ENCODE peak calls at places on chromosome 5, in four cellular contexts. Z is SK-N-SH, N is K562, B is HepG2. W is an unnamed sample.

GRCh38 chr5:61162832-61163567 is 732 bp upstream of the SMIM15 start:
- DNase-seq in Z (peak; percentile 8), N (peak; percentile 53), B (peak; percentile 59), W (no peak)

GRCh38 chr5:109329296-109330252 is 80.2 kb downstream of the PJA2 start:
- DNase-seq in Z (no peak), N (no peak), B (no peak), W (no peak)

GRCh38 chr5:93990504-93991085 is 249.2 kb upstream of the POU5F2 start:
- DNase-seq in Z (peak; percentile 21), N (no peak), B (no peak), W (no peak)

GRCh38 chr5:172902497-172903472 is 56.4 kb upstream of the RPL26L1 start:
- DNase-seq in Z (peak; percentile 72), N (peak; percentile 86), B (peak; percentile 90), W (peak; percentile 8)

GRCh38 chr5:1203968-1204692 is 2.7 kb downstream of the SLC6A19 start:
- DNase-seq in Z (no peak), N (no peak), B (no peak), W (no peak)

GRCh38 chr5:176776916-176777315 is 33.4 kb upstream of the UNC5A start:
- DNase-seq in Z (no peak), N (no peak), B (no peak), W (no peak)

GRCh38 chr5:176610430-176610763 is 441 bp upstream of the GPRIN1 start:
- DNase-seq in Z (peak; percentile 81), N (peak; percentile 36), B (no peak), W (no peak)

GRCh38 chr5:59525957-59526356 is 367.6 kb downstream of the PDE4D start:
- DNase-seq in Z (no peak), N (no peak), B (peak; percentile 27), W (no peak)

GRCh38 chr5:34001231-34001935 is 6.5 kb downstream of the AMACR start:
- DNase-seq in Z (no peak), N (no peak), B (peak; percentile 39), W (no peak)

GRCh38 chr5:3607541-3608147 is 12.0 kb downstream of the IRX1 start:
- DNase-seq in Z (no peak), N (no peak), B (no peak), W (no peak)

GRCh38 chr5:128498844-128499455 is 39.1 kb downstream of the FBN2 start:
- DNase-seq in Z (peak; percentile 7), N (peak; percentile 4), B (no peak), W (peak; percentile 40)

GRCh38 chr5:135553688-135554462 is 18.1 kb upstream of the NEUROG1 start:
- DNase-seq in Z (no peak), N (peak; percentile 51), B (peak; percentile 31), W (peak; percentile 43)

GRCh38 chr5:55997742-55998351 is 3.1 kb upstream of the IL6ST start:
- DNase-seq in Z (no peak), N (peak; percentile 76), B (no peak), W (no peak)

GRCh38 chr5:124421584-124421983 is 324.9 kb downstream of the ZNF608 start:
- DNase-seq in Z (no peak), N (no peak), B (no peak), W (no peak)

GRCh38 chr5:109028608-109029299 is 281.1 kb downstream of the FER start:
- DNase-seq in Z (no peak), N (no peak), B (peak; percentile 1), W (no peak)

DNA sequence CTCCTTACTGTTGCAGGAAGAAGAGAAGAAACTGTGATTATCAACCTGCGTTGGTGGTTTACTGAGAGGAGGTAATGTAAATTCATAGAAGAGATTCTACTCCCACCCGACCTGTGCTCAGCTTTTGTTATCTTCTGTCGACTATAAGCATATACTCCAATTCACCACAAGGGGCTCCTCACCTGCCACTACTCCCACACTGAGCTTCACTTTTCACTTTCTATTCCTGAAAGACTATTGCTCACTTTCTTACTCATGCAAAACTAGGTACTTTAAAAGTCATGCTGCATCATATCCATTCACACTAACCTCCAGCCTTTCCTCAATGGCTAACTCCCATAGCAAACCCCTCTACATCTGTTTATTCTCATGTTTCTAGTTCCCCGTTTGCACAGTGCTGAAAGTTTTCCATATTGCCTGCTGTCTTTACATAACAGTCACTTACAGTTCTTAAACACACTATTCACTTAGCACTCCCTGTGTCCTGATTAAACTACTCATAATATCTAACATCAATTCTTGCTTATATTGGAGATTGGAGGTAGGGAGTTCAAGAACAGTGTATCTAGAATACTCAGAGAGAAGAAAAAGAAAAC is 1062.6 kb downstream of the NR2F1-AS1 start:
- DNase-seq in Z (peak; percentile 10), N (no peak), B (peak; percentile 12), W (peak; percentile 16)
- TF ChIP-seq ELF1 in Z (no peak), N (no peak), B (no peak), W (no peak)

DNA sequence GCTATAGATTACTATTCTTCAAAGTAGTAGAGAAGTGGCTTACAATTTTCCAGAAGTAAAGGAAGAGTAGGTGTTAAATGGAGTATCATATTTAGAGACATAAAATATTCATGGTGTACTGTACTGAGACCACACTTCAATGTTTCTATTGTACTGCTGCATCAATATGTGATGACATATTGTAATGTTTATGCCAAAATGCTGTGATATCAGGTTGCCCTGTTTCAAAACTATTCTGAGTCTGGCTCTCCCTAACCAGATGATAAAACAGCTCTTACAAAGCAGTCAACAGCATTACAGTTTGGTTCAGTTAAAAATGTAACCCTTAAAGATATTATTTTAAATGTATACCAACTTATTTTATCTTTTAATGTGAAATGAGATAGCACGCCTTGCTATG is 30.8 kb upstream of the ACOT12 start:
- DNase-seq in Z (no peak), N (no peak), B (no peak), W (no peak)
- TF ChIP-seq ELF1 in Z (no peak), N (no peak), B (no peak), W (no peak)

GRCh38 chr5:154271466-154271865 is 80.9 kb downstream of the GALNT10 start:
- DNase-seq in Z (no peak), N (no peak), B (no peak), W (no peak)

GRCh38 chr5:154274828-154275185 is 84.3 kb downstream of the GALNT10 start:
- DNase-seq in Z (no peak), N (no peak), B (no peak), W (no peak)

GRCh38 chr5:154273963-154274827 is 83.7 kb downstream of the GALNT10 start:
- DNase-seq in Z (no peak), N (no peak), B (no peak), W (no peak)

GRCh38 chr5:154271936-154272514 is 81.5 kb downstream of the GALNT10 start:
- DNase-seq in Z (no peak), N (no peak), B (no peak), W (no peak)

GRCh38 chr5:154273028-154273617 is 82.6 kb downstream of the GALNT10 start:
- DNase-seq in Z (no peak), N (peak; percentile 73), B (no peak), W (no peak)
- TF ChIP-seq ELF1 in Z (no peak), N (peak; percentile 8), B (no peak), W (no peak)

GRCh38 chr5:103216137-103216536 is 42.4 kb upstream of the MACIR start:
- DNase-seq in Z (no peak), N (peak; percentile 11), B (no peak), W (no peak)
- TF ChIP-seq ELF1 in Z (no peak), N (no peak), B (no peak), W (no peak)

GRCh38 chr5:118405650-118406061 is 582.7 kb downstream of the DTWD2 start:
- DNase-seq in Z (no peak), N (no peak), B (no peak), W (no peak)
- TF ChIP-seq ELF1 in Z (no peak), N (no peak), B (no peak), W (no peak)

GRCh38 chr5:54739371-54739770 is 221.8 kb downstream of the SNX18 start:
- DNase-seq in Z (no peak), N (no peak), B (no peak), W (no peak)
- TF ChIP-seq ELF1 in Z (no peak), N (no peak), B (no peak), W (no peak)